ENCODE peak calls at places on chromosomes 16 and 17, in six cellular contexts. G, O, P, U, T and N are unnamed samples.

GRCh38 chr16:84341533-84342295 is 26.6 kb upstream of the ATP2C2 start:
- DNase-seq in G (peak), O (no peak), P (no peak), U (no peak), T (no peak), N (no peak)

GRCh38 chr17:77288115-77288619 is 147.4 kb downstream of the SEC14L1 start:
- DNase-seq in G (no peak), O (no peak), P (no peak), U (no peak), T (no peak), N (no peak)

GRCh38 chr17:9472094-9472493 is 103.5 kb downstream of the STX8 start:
- DNase-seq in G (no peak), O (no peak), P (no peak), U (no peak), T (no peak), N (no peak)

GRCh38 chr16:62190426-62190825 is 154.2 kb upstream of the CDH8 start:
- DNase-seq in G (no peak), O (no peak), P (no peak), U (no peak), T (no peak), N (no peak)

GRCh38 chr16:29784157-29784556 is 6.1 kb downstream of the ZG16 start:
- DNase-seq in G (no peak), O (no peak), P (no peak), U (no peak), T (no peak), N (no peak)

GRCh38 chr17:50699410-50699809 is 8.3 kb downstream of the ANKRD40 start:
- DNase-seq in G (no peak), O (no peak), P (no peak), U (no peak), T (no peak), N (no peak)

GRCh38 chr16:3808308-3809063 is 72.0 kb downstream of the CREBBP start:
- DNase-seq in G (no peak), O (no peak), P (no peak), U (no peak), T (no peak), N (no peak)

GRCh38 chr16:1773703-1774455 is 945 bp upstream of the MRPS34 start:
- DNase-seq in G (no peak), O (no peak), P (no peak), U (no peak), T (no peak), N (no peak)

GRCh38 chr16:86525696-86526095 is 15.4 kb downstream of the FOXF1 start:
- DNase-seq in G (no peak), O (no peak), P (no peak), U (no peak), T (no peak), N (no peak)

GRCh38 chr17:59668816-59669215 is 38.4 kb downstream of the PTRH2 start:
- DNase-seq in G (no peak), O (no peak), P (no peak), U (no peak), T (no peak), N (no peak)

GRCh38 chr17:13593757-13594156 is 8.0 kb downstream of the HS3ST3A1 start:
- DNase-seq in G (no peak), O (no peak), P (no peak), U (no peak), T (no peak), N (no peak)

GRCh38 chr17:57420674-57421392 is 164.5 kb downstream of the MSI2 start:
- DNase-seq in G (peak), O (no peak), P (no peak), U (no peak), T (no peak), N (no peak)

GRCh38 chr16:69166946-69167930 is 19.7 kb upstream of the SNTB2 start:
- DNase-seq in G (no peak), O (no peak), P (no peak), U (no peak), T (no peak), N (no peak)

GRCh38 chr16:50884066-50884860 is 142.4 kb downstream of the CYLD start:
- DNase-seq in G (no peak), O (no peak), P (no peak), U (no peak), T (no peak), N (no peak)

GRCh38 chr17:77966476-77966875 is 8.0 kb downstream of the TNRC6C start:
- DNase-seq in G (no peak), O (no peak), P (no peak), U (no peak), T (no peak), N (no peak)

GRCh38 chr16:67204076-67204475 is 5.1 kb downstream of the ELMO3 start:
- DNase-seq in G (no peak), O (no peak), P (no peak), U (no peak), T (no peak), N (no peak)

GRCh38 chr16:53055603-53056527 is 1.1 kb downstream of the CHD9 start:
- DNase-seq in G (peak), O (no peak), P (no peak), U (no peak), T (no peak), N (no peak)

GRCh38 chr17:7026471-7027115 is 3.7 kb downstream of the BCL6B start:
- DNase-seq in G (no peak), O (no peak), P (no peak), U (no peak), T (no peak), N (no peak)

GRCh38 chr16:88749358-88749757 is 35.7 kb downstream of the PIEZO1 start:
- DNase-seq in G (no peak), O (no peak), P (no peak), U (no peak), T (no peak), N (no peak)

GRCh38 chr16:86737083-86737482 is 158.7 kb downstream of the FOXL1 start:
- DNase-seq in G (no peak), O (no peak), P (no peak), U (no peak), T (no peak), N (no peak)

GRCh38 chr16:51167170-51167710 is 16.2 kb upstream of the SALL1 start:
- DNase-seq in G (no peak), O (peak), P (no peak), U (no peak), T (no peak), N (no peak)

GRCh38 chr17:18280239-18280638 is 19.8 kb downstream of the MIEF2 start:
- DNase-seq in G (no peak), O (no peak), P (no peak), U (no peak), T (no peak), N (no peak)

GRCh38 chr16:70418274-70418992 is 20.5 kb downstream of the ST3GAL2 start:
- DNase-seq in G (no peak), O (no peak), P (no peak), U (no peak), T (no peak), N (no peak)